ENCODE peak calls at places on chromosome 22, in eight cellular contexts. One of them, this sample, is unnamed. For H3K9me3 and H3K27me3, the result is how much of the 10 kb centered on the place peaks cover.

GRCh38 chr22:26890870-26891269 is 233.5 kb downstream of the MIAT start:
- DNase-seq in spleen: no peak
- DNase-seq in body of pancreas: no peak
- DNase-seq in SJCRH30: no peak
- DNase-seq in ovary: no peak
- DNase-seq in fibroblast of lung: no peak
- DNase-seq in prostate gland: no peak
- DNase-seq in adrenal gland: no peak
- DNase-seq in this sample: no peak

GRCh38 chr22:31613286-31613903 is 48.6 kb downstream of the PISD start:
- DNase-seq in ovary: no peak
- DNase-seq in body of pancreas: no peak
- DNase-seq in adrenal gland: no peak
- DNase-seq in SJCRH30: no peak
- DNase-seq in prostate gland: no peak
- DNase-seq in fibroblast of lung: no peak
- DNase-seq in spleen: peak
- DNase-seq in this sample: no peak

GRCh38 chr22:17085277-17086091 is 684 bp downstream of the IL17RA start:
- DNase-seq in spleen: no peak
- DNase-seq in body of pancreas: peak
- DNase-seq in SJCRH30: no peak
- DNase-seq in ovary: peak
- DNase-seq in fibroblast of lung: peak
- DNase-seq in adrenal gland: peak
- DNase-seq in prostate gland: no peak
- DNase-seq in this sample: peak

GRCh38 chr22:22941831-22942510 is 54.4 kb downstream of the IGLL5 start:
- DNase-seq in body of pancreas: peak
- DNase-seq in SJCRH30: no peak
- DNase-seq in adrenal gland: no peak
- DNase-seq in fibroblast of lung: no peak
- DNase-seq in spleen: peak
- DNase-seq in prostate gland: no peak
- DNase-seq in ovary: peak
- DNase-seq in this sample: no peak

GRCh38 chr22:26461188-26461810 is 22.3 kb downstream of the HPS4 start:
- DNase-seq in spleen: no peak
- DNase-seq in ovary: peak
- DNase-seq in adrenal gland: peak
- DNase-seq in fibroblast of lung: no peak
- DNase-seq in prostate gland: peak
- DNase-seq in SJCRH30: peak
- DNase-seq in body of pancreas: peak
- DNase-seq in this sample: peak

GRCh38 chr22:37043828-37044538 is 7.6 kb upstream of the KCTD17 start:
- DNase-seq in fibroblast of lung: peak
- DNase-seq in body of pancreas: peak
- DNase-seq in adrenal gland: peak
- DNase-seq in prostate gland: peak
- DNase-seq in ovary: no peak
- DNase-seq in spleen: peak
- DNase-seq in SJCRH30: peak
- DNase-seq in this sample: no peak

GRCh38 chr22:31526275-31526674 is 29.9 kb downstream of the SFI1 start:
- DNase-seq in fibroblast of lung: no peak
- DNase-seq in body of pancreas: no peak
- DNase-seq in spleen: no peak
- DNase-seq in adrenal gland: no peak
- DNase-seq in ovary: no peak
- DNase-seq in SJCRH30: no peak
- DNase-seq in prostate gland: no peak
- DNase-seq in this sample: no peak

GRCh38 chr22:36610056-36610455 is 81.1 kb upstream of the EIF3D start:
- DNase-seq in adrenal gland: no peak
- DNase-seq in prostate gland: no peak
- DNase-seq in ovary: no peak
- DNase-seq in spleen: no peak
- DNase-seq in fibroblast of lung: no peak
- DNase-seq in body of pancreas: no peak
- DNase-seq in SJCRH30: no peak
- DNase-seq in this sample: no peak

GRCh38 chr22:33792837-33793236 is 127.4 kb downstream of the LARGE1 start:
- DNase-seq in fibroblast of lung: no peak
- DNase-seq in spleen: no peak
- DNase-seq in body of pancreas: no peak
- DNase-seq in ovary: peak
- DNase-seq in SJCRH30: no peak
- DNase-seq in adrenal gland: no peak
- DNase-seq in prostate gland: no peak
- DNase-seq in this sample: no peak

GRCh38 chr22:37870273-37870672 is 21.1 kb downstream of the EIF3L start:
- DNase-seq in SJCRH30: no peak
- DNase-seq in adrenal gland: no peak
- DNase-seq in fibroblast of lung: peak
- DNase-seq in body of pancreas: no peak
- DNase-seq in prostate gland: no peak
- DNase-seq in ovary: no peak
- DNase-seq in spleen: no peak
- DNase-seq in this sample: no peak

GRCh38 chr22:10961043-10961860 is 4566.7 kb upstream of the OR11H1 start:
- DNase-seq in fibroblast of lung: no peak
- DNase-seq in spleen: peak
- DNase-seq in SJCRH30: no peak
- DNase-seq in adrenal gland: no peak
- DNase-seq in body of pancreas: no peak
- DNase-seq in ovary: no peak
- DNase-seq in prostate gland: no peak
- DNase-seq in this sample: no peak

GRCh38 chr22:31247726-31248125 is 35.6 kb downstream of the LIMK2 start:
- DNase-seq in prostate gland: no peak
- DNase-seq in fibroblast of lung: no peak
- DNase-seq in SJCRH30: peak
- DNase-seq in spleen: no peak
- DNase-seq in adrenal gland: no peak
- DNase-seq in ovary: no peak
- DNase-seq in body of pancreas: no peak
- DNase-seq in this sample: no peak

GRCh38 chr22:40594924-40595323 is 41.6 kb downstream of the MRTFA start:
- DNase-seq in spleen: no peak
- DNase-seq in ovary: no peak
- DNase-seq in fibroblast of lung: no peak
- DNase-seq in body of pancreas: no peak
- DNase-seq in prostate gland: no peak
- DNase-seq in SJCRH30: no peak
- DNase-seq in adrenal gland: no peak
- DNase-seq in this sample: no peak

GRCh38 chr22:37222440-37222971 is 10.2 kb upstream of the SSTR3 start:
- DNase-seq in body of pancreas: no peak
- DNase-seq in fibroblast of lung: no peak
- DNase-seq in SJCRH30: no peak
- DNase-seq in adrenal gland: no peak
- DNase-seq in prostate gland: no peak
- DNase-seq in spleen: peak
- DNase-seq in ovary: no peak
- DNase-seq in this sample: peak

GRCh38 chr22:17091851-17092250 is 7.1 kb downstream of the IL17RA start:
- DNase-seq in adrenal gland: no peak
- DNase-seq in prostate gland: no peak
- DNase-seq in ovary: no peak
- DNase-seq in fibroblast of lung: no peak
- DNase-seq in spleen: no peak
- DNase-seq in SJCRH30: no peak
- DNase-seq in body of pancreas: no peak
- DNase-seq in this sample: no peak

GRCh38 chr22:38310518-38311330 is 6.5 kb downstream of the CSNK1E start:
- DNase-seq in fibroblast of lung: no peak
- DNase-seq in spleen: peak
- DNase-seq in adrenal gland: no peak
- DNase-seq in ovary: no peak
- DNase-seq in prostate gland: no peak
- DNase-seq in body of pancreas: no peak
- DNase-seq in SJCRH30: no peak
- DNase-seq in this sample: no peak

GRCh38 chr22:26707581-26707980 is 50.2 kb downstream of the MIAT start:
- DNase-seq in ovary: no peak
- DNase-seq in fibroblast of lung: peak
- DNase-seq in adrenal gland: no peak
- DNase-seq in body of pancreas: no peak
- DNase-seq in spleen: no peak
- DNase-seq in SJCRH30: no peak
- DNase-seq in prostate gland: no peak
- DNase-seq in this sample: no peak

GRCh38 chr22:30416843-30417242 is 8.7 kb upstream of the MTFP1 start:
- DNase-seq in prostate gland: peak
- DNase-seq in ovary: no peak
- DNase-seq in body of pancreas: no peak
- DNase-seq in adrenal gland: no peak
- DNase-seq in spleen: no peak
- DNase-seq in fibroblast of lung: no peak
- DNase-seq in SJCRH30: no peak
- DNase-seq in this sample: no peak

DNA sequence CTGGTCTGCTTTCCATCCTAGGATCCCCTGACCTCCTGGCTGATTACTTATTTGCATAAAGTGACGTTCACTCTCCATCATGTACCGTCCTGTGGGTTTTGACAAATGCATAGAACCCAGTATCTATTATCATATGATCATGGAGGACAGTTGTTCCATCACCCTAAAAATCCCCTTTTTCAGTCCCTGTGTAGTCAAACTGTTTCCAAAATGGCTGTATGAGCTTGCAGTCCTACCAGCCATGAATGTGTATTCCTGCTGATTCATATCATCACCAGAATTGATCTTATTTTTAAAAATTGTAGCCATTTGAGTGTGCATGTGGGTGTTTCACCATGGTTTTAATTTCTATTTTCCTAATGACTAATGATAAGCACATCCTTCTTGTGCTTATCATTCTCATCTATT is 108.8 kb downstream of the MPPED1 start:
- DNase-seq in fibroblast of lung: no peak
- DNase-seq in SJCRH30: no peak
- DNase-seq in body of pancreas: no peak
- DNase-seq in ovary: no peak
- DNase-seq in adrenal gland: no peak
- DNase-seq in prostate gland: no peak
- DNase-seq in spleen: no peak
- DNase-seq in this sample: no peak
- H3K27ac ChIP-seq in fibroblast of lung: no peak
- H3K27ac ChIP-seq in SJCRH30: no peak
- H3K27ac ChIP-seq in body of pancreas: no peak
- H3K27ac ChIP-seq in ovary: no peak
- H3K27ac ChIP-seq in adrenal gland: no peak
- H3K27ac ChIP-seq in prostate gland: no peak
- H3K27ac ChIP-seq in spleen: no peak
- H3K27ac ChIP-seq in this sample: no peak

DNA sequence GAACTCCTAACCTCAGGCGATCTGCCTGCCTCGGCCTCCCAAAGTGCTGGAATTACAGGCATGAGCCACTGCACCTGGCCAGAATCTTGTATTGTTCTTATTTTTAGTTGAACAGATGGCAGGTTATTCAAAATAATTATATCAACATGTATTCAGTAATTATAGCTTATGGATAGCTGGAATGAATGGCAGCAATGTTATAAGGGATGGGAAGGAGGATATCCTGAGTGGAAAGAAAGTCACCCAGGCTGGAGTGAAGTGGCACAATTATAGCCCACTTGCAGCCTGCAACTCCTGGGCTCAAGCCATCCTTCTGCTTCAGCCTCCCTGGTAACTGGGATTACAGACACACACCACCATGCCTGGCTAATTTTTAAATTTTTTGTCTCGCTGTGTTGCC is 88.1 kb downstream of the MED15 start:
- DNase-seq in adrenal gland: no peak
- DNase-seq in spleen: no peak
- DNase-seq in fibroblast of lung: no peak
- DNase-seq in ovary: no peak
- DNase-seq in body of pancreas: no peak
- DNase-seq in prostate gland: no peak
- DNase-seq in SJCRH30: no peak
- DNase-seq in this sample: no peak
- H3K9me3 ChIP-seq in adrenal gland: under half
- H3K9me3 ChIP-seq in spleen: under half
- H3K9me3 ChIP-seq in fibroblast of lung: under half
- H3K9me3 ChIP-seq in ovary: under half
- H3K9me3 ChIP-seq in body of pancreas: under half
- H3K9me3 ChIP-seq in prostate gland: under half
- H3K9me3 ChIP-seq in SJCRH30: under half
- H3K9me3 ChIP-seq in this sample: under half

DNA sequence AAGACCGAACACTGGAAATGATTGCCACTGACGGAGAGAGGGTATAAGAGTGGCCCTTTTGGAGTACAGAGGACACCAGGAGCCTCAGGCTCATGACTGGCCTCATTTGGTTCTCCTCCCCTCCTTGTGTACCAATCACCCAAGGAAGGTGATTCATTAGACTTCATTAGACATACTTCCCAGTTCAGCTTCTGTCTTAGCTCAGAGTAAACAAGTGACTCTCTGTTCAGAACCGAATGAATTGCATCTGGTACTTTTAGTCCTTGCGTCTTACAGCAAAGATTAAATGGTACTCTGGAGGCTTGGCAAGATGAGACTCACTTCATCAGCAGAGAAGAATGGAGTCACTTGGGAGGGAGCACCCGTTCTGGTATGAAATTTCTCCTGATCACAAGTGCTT is 75.2 kb downstream of the ZNRF3 start:
- DNase-seq in adrenal gland: no peak
- DNase-seq in spleen: no peak
- DNase-seq in ovary: no peak
- DNase-seq in prostate gland: no peak
- DNase-seq in fibroblast of lung: peak
- DNase-seq in SJCRH30: no peak
- DNase-seq in body of pancreas: no peak
- DNase-seq in this sample: no peak
- H3K27me3 ChIP-seq in adrenal gland: under half
- H3K27me3 ChIP-seq in spleen: under half
- H3K27me3 ChIP-seq in ovary: under half
- H3K27me3 ChIP-seq in prostate gland: under half
- H3K27me3 ChIP-seq in fibroblast of lung: under half
- H3K27me3 ChIP-seq in SJCRH30: under half
- H3K27me3 ChIP-seq in body of pancreas: under half
- H3K27me3 ChIP-seq in this sample: half or more

DNA sequence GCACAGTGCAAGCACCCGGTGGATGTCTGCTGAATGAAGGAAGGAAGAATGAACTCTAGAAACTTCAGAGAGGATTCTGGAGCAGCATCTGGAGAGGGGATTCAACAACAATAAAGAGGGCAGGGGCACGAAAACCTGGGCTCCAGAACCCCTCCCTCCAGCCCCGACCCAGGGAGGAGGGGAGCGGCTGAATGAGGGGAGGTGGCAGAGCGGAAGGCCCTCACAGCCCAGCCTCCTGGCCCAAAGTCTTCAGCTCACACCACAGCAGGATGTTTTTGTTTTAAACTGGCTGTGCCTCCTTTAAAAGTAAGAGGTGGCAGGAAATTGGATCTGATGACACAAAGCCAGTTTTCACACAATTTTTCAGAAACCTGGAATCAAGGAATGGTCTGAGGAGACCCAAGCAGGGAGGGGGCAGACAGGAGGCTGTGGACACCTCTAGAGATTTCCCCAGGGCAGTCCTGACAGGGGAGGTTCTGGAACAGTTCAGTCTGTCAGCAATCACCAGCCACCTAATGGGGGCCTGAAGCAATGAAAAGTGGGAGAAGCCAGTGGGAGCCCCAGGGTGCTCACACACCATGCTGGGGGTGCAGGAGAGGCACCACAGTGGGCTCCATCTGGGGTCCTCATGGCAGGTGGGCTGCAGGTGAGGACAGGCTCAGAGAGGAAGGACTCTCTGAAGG is 44.4 kb upstream of the TCF20 start:
- DNase-seq in body of pancreas: no peak
- DNase-seq in spleen: no peak
- DNase-seq in prostate gland: no peak
- DNase-seq in fibroblast of lung: no peak
- DNase-seq in adrenal gland: no peak
- DNase-seq in SJCRH30: no peak
- DNase-seq in ovary: no peak
- DNase-seq in this sample: no peak
- H3K27ac ChIP-seq in body of pancreas: no peak
- H3K27ac ChIP-seq in spleen: no peak
- H3K27ac ChIP-seq in prostate gland: no peak
- H3K27ac ChIP-seq in fibroblast of lung: no peak
- H3K27ac ChIP-seq in adrenal gland: peak
- H3K27ac ChIP-seq in SJCRH30: no peak
- H3K27ac ChIP-seq in ovary: no peak
- H3K27ac ChIP-seq in this sample: peak